ENCODE peak calls at places on chromosomes 12 and 14, in six cellular contexts. F is mammary epithelial cell, N is heart right ventricle, C is OCI-LY7, K is cardiac muscle cell, X is heart left ventricle. Y is an unnamed sample.

GRCh38 chr12:15774819-15775218 is 14.4 kb downstream of the EPS8 start:
- DNase-seq in N (no peak), K (no peak), C (no peak), X (no peak), F (no peak), Y (no peak)

GRCh38 chr12:26971963-26972362 is 33.7 kb downstream of the FGFR1OP2 start:
- DNase-seq in C (peak), N (no peak), X (no peak), K (no peak), F (no peak), Y (peak)

GRCh38 chr12:50620050-50620974 is 115.5 kb downstream of the DIP2B start:
- DNase-seq in F (peak), N (no peak), X (no peak), K (peak), C (no peak), Y (peak)

GRCh38 chr14:60249321-60250251 is 565 bp downstream of the PPM1A start:
- DNase-seq in C (peak), N (peak), X (peak), K (peak), F (peak), Y (peak)

GRCh38 chr14:101088395-101088667 is 184.8 kb upstream of the RTL1 start:
- DNase-seq in K (no peak), X (no peak), N (no peak), F (no peak), C (no peak), Y (no peak)

GRCh38 chr14:105325303-105325702 is 10.8 kb downstream of the PACS2 start:
- DNase-seq in N (no peak), K (no peak), C (no peak), X (no peak), F (no peak), Y (no peak)

GRCh38 chr12:124758266-124759200 is 105.1 kb downstream of the SCARB1 start:
- DNase-seq in X (no peak), C (no peak), F (no peak), K (no peak), N (no peak), Y (no peak)

GRCh38 chr14:92555440-92556111 is 42.0 kb downstream of the RIN3 start:
- DNase-seq in F (no peak), K (no peak), C (no peak), N (no peak), X (no peak), Y (no peak)

GRCh38 chr12:28460420-28461130 is 270.3 kb downstream of the CCDC91 start:
- DNase-seq in X (no peak), F (no peak), N (no peak), K (no peak), C (no peak), Y (no peak)

GRCh38 chr12:89208661-89209096 is 143.6 kb downstream of the DUSP6 start:
- DNase-seq in K (peak), C (no peak), F (no peak), X (no peak), N (no peak), Y (no peak)

GRCh38 chr12:131239384-131240094 is 285.8 kb downstream of the ADGRD1 start:
- DNase-seq in X (no peak), C (no peak), N (no peak), F (no peak), K (no peak), Y (no peak)

GRCh38 chr14:106291626-106292025 is 765.2 kb downstream of the TMEM121 start:
- DNase-seq in N (no peak), K (no peak), F (no peak), X (no peak), C (no peak), Y (no peak)

GRCh38 chr12:76284816-76285750 is 63.1 kb downstream of the BBS10 start:
- DNase-seq in N (no peak), X (no peak), C (no peak), K (no peak), F (no peak), Y (no peak)

GRCh38 chr14:101242442-101243385 is 318.6 kb upstream of the DIO3 start:
- DNase-seq in N (no peak), C (no peak), F (no peak), X (peak), K (no peak), Y (no peak)

GRCh38 chr14:105168093-105168420 is 519 bp downstream of the JAG2 start:
- DNase-seq in K (no peak), X (no peak), C (no peak), N (no peak), F (no peak), Y (no peak)

GRCh38 chr12:121748571-121749265 is 36.2 kb downstream of the TMEM120B start:
- DNase-seq in X (no peak), C (no peak), K (peak), N (peak), F (no peak), Y (no peak)

GRCh38 chr12:70853326-70853725 is 67.2 kb downstream of the PTPRR start:
- DNase-seq in N (peak), C (no peak), F (peak), X (no peak), K (peak), Y (no peak)

GRCh38 chr12:90173499-90174197 is 465.0 kb upstream of the ATP2B1 start:
- DNase-seq in C (no peak), K (no peak), F (no peak), N (no peak), X (no peak), Y (no peak)

GRCh38 chr12:119994892-119995658 is 6.0 kb downstream of the BICDL1 start:
- DNase-seq in F (no peak), C (peak), K (no peak), X (no peak), N (no peak), Y (no peak)

GRCh38 chr12:7832059-7832696 is 40.5 kb downstream of the SLC2A14 start:
- DNase-seq in N (peak), X (peak), F (peak), C (peak), K (peak), Y (peak)

GRCh38 chr12:97027482-97027881 is 120.4 kb downstream of the NEDD1 start:
- DNase-seq in K (no peak), N (no peak), C (no peak), F (no peak), X (no peak), Y (no peak)

GRCh38 chr12:97017213-97017612 is 110.2 kb downstream of the NEDD1 start:
- DNase-seq in K (no peak), C (no peak), F (no peak), X (no peak), N (no peak), Y (no peak)

GRCh38 chr12:97026901-97027300 is 119.8 kb downstream of the NEDD1 start:
- DNase-seq in K (no peak), C (no peak), X (no peak), N (no peak), F (no peak), Y (no peak)

GRCh38 chr12:97024393-97024792 is 117.3 kb downstream of the NEDD1 start:
- DNase-seq in X (no peak), F (no peak), N (no peak), K (no peak), C (no peak), Y (no peak)

GRCh38 chr12:97022831-97023230 is 115.8 kb downstream of the NEDD1 start:
- DNase-seq in N (no peak), K (no peak), X (no peak), C (no peak), F (no peak), Y (no peak)
- H3K4me3 ChIP-seq in N (no peak), K (no peak), X (no peak), C (no peak), F (no peak), Y (no peak)

GRCh38 chr12:57124259-57124877 is 3.9 kb upstream of the LRP1 start:
- DNase-seq in X (peak), K (peak), C (peak), N (peak), F (peak), Y (peak)
- H3K4me3 ChIP-seq in X (no peak), K (no peak), C (no peak), N (no peak), F (no peak), Y (no peak)

GRCh38 chr12:123104809-123105208 is 46.1 kb downstream of the PITPNM2 start:
- DNase-seq in K (no peak), N (no peak), X (no peak), F (no peak), C (no peak), Y (no peak)
- H3K4me3 ChIP-seq in K (no peak), N (peak), X (peak), F (no peak), C (no peak), Y (no peak)

DNA sequence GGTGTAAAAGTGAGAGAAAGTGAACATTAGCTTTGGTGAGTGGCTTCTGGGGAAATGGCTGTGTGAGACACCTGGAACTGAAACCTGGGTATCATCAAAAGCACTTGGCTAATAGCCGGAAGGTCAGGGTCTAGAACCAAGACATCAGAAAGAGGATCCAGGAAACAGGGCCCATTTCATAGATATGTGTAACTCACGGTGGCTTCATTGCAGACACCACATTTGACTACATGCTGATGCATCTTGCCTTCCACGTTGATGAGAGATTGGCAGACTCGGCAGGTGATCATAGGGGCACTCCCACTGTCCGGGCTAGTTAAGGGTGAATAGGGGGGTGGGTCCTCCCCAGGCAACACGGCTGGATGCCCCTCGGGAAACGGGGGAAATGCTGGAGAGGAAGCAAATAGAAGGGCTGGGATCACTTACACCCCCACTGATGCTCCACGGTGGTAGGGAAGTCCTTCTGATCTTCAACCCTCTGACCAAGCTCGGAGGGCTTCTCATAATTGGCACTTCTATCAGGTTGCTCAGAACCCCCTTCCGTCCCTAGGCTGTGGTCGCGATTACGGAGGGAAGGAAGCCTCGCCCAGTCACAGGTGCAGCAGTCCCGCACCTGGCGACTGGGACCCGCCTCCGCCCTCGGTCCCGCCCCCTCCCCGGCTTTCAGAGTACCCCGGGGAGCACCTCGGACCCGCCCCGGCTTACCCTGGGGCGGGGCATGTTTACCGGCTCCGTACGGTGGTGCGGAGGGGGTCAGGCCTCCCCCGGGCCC is 590 bp downstream of the PIP4P1 start:
- DNase-seq in C (peak), X (no peak), K (no peak), N (peak), F (peak), Y (no peak)
- H3K4me3 ChIP-seq in C (peak), X (peak), K (peak), N (peak), F (peak), Y (peak)

GRCh38 chr12:109020750-109021380 is at the start of gene SVOP:
- DNase-seq in C (no peak), X (peak), N (peak), F (peak), K (peak), Y (peak)
- H3K4me3 ChIP-seq in C (no peak), X (no peak), N (no peak), F (no peak), K (no peak), Y (no peak)

Y was measured in Jurkat, Clone E6-1.